ENCODE peak calls at places on chromosomes 16 and 17, in four cellular contexts. M is GM12878, R is H1, G is K562. X is an unnamed sample.

GRCh38 chr17:20994779-20995149 is 48.0 kb downstream of the USP22 start:
- DNase-seq in R (no peak), G (no peak), M (no peak), X (no peak)

GRCh38 chr16:57530104-57530522 is 6.3 kb downstream of the CCDC102A start:
- DNase-seq in R (no peak), G (peak), M (no peak), X (peak)

GRCh38 chr17:64130559-64131001 is 636 bp upstream of the ERN1 start:
- DNase-seq in G (no peak), R (no peak), M (peak), X (no peak)

GRCh38 chr17:28849281-28849680 is 5.5 kb upstream of the ERAL1 start:
- DNase-seq in G (peak), M (no peak), R (no peak), X (no peak)

GRCh38 chr16:48831081-48831722 is 221.2 kb upstream of the N4BP1 start:
- DNase-seq in M (no peak), R (no peak), G (peak), X (peak)

GRCh38 chr17:12743046-12743445 is 46.3 kb upstream of the ARHGAP44 start:
- DNase-seq in G (no peak), R (no peak), M (no peak), X (no peak)

GRCh38 chr17:76659928-76660614 is 16.5 kb upstream of the ST6GALNAC1 start:
- DNase-seq in R (no peak), G (peak), M (no peak), X (no peak)

GRCh38 chr16:28936784-28937155 is 5.0 kb downstream of the CD19 start:
- DNase-seq in R (no peak), G (no peak), M (no peak), X (no peak)

GRCh38 chr16:29743827-29744531 is 1.8 kb downstream of the C16orf54 start:
- DNase-seq in G (no peak), M (no peak), R (no peak), X (no peak)

GRCh38 chr17:41800601-41801373 is 11.0 kb downstream of the P3H4 start:
- DNase-seq in R (peak), G (peak), M (no peak), X (peak)

GRCh38 chr17:82003411-82004381 is 19.0 kb downstream of the CENPX start:
- DNase-seq in G (no peak), R (no peak), M (no peak), X (peak)

GRCh38 chr17:48543854-48544355 is 1.0 kb downstream of the HOXB2 start:
- DNase-seq in R (no peak), G (no peak), M (no peak), X (no peak)

GRCh38 chr17:17146791-17147406 is 59.2 kb downstream of the PLD6 start:
- DNase-seq in G (peak), M (no peak), R (no peak), X (peak)

GRCh38 chr16:15988268-15989013 is 39.0 kb downstream of the ABCC1 start:
- DNase-seq in R (no peak), G (peak), M (no peak), X (no peak)

GRCh38 chr17:57195790-57196460 is 60.4 kb upstream of the MSI2 start:
- DNase-seq in R (no peak), G (no peak), M (no peak), X (no peak)
- TF ChIP-seq HDAC6 in R (no peak), G (no peak), M (no peak), X (no peak)

GRCh38 chr16:5621826-5622225 is 524.2 kb upstream of the EEF2KMT start:
- DNase-seq in R (no peak), G (no peak), M (no peak), X (no peak)

GRCh38 chr16:5619314-5619713 is 521.7 kb upstream of the EEF2KMT start:
- DNase-seq in R (no peak), G (no peak), M (no peak), X (no peak)

GRCh38 chr16:5616841-5617240 is 519.2 kb upstream of the EEF2KMT start:
- DNase-seq in G (no peak), R (no peak), M (no peak), X (no peak)

DNA sequence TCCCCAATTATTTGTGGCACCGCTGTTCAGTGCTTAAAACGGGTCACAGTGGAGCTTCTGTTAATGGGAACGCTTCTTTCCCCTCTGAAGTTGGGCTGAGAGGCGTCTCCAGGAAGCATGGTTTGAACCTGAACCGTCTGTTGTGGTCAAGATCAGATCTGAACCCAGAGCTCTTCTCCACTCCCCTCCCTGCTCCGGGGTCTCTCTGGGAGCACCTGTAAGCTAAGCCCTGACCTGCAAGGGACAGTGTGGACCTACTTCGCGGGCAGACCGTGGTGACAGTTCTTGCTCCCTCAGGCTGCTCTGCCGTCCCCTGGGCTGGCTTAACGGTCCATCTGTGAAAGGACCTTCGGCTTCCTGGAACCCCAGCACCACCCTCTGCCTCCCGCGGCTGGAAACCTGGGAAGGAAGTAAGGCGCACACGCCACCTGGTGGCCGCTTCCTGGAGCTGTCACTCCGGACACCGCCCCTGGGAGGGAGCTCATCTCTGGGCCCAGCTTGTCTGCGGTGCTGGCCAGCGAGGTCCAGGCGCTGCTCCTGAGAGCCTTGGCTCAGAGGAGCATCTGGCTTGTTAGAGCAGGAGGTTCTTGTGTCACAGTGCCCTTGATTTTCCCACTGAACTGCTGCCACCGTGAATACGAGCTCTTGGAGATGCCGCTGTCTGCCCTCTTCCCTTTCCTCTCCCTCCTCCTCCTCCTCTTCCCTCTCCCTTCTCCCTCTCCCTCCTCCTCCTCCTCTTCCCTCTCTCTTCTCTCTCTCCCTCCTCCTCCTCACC is 518.5 kb upstream of the EEF2KMT start:
- DNase-seq in M (no peak), G (peak), R (peak), X (peak)
- TF ChIP-seq HDAC6 in M (no peak), G (no peak), R (no peak), X (no peak)

DNA sequence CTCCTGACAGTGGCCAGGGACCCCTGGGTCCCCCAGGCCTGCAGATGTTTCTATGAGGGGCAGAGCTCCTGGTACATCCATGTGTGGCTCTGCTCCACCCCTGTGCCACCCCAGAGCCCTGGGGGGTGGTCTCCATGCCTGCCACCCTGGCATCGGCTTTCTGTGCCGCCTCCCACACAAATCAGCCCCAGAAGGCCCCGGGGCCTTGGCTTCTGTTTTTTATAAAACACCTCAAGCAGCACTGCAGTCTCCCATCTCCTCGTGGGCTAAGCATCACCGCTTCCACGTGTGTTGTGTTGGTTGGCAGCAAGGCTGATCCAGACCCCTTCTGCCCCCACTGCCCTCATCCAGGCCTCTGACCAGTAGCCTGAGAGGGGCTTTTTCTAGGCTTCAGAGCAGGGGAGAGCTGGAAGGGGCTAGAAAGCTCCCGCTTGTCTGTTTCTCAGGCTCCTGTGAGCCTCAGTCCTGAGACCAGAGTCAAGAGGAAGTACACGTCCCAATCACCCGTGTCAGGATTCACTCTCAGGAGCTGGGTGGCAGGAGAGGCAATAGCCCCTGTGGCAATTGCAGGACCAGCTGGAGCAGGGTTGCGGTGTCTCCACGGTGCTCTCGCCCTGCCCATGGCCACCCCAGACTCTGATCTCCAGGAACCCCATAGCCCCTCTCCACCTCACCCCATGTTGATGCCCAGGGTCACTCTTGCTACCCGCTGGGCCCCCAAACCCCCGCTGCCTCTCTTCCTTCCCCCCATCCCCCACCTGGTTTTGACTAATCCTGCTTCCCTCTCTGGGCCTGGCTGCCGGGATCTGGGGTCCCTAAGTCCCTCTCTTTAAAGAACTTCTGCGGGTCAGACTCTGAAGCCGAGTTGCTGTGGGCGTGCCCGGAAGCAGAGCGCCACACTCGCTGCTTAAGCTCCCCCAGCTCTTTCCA is 25.1 kb downstream of the C1QTNF1 start:
- DNase-seq in R (no peak), M (no peak), G (no peak), X (no peak)
- TF ChIP-seq HDAC6 in R (no peak), M (no peak), G (no peak), X (no peak)

DNA sequence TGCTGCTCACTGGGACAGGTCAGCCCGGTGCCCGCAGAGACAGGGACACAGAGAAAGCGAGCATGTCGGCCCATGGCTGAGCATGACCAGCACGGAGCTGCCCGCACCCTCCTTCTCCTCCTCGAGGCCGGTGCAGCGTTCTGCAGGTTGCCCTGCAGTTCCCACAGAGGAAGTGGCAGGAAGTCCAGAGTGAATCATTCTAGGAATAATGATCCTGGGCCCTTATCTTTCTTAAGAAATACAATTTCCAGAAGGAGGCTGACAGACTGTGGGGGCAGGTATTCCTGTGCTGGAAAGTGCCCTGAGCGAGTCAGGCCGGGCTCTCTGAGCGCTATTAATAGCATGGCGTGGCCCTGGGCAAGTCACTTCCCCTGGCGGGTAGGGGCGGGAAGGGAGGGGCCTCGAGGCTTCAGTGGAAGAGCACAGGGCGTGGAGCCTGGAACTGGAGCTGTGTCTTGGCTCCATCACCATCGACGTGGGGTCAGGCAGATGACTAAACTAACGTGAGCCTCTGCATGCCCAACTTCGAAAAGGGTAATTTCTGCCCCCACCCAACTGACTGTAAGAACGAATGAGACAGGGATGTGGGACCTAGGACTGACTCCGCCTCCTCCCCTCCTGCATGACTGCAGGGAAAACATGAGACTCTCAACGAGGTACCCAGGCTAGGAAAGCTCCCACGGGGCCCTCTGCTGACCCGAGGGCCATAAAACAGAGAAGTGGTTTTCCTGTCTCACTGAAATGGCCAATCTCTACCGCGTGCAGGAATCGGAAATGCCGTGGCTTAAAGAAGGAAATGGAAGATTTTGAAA is 9.8 kb downstream of the TMEM204 start:
- DNase-seq in G (peak), R (no peak), M (peak), X (peak)
- TF ChIP-seq HDAC6 in G (no peak), R (no peak), M (no peak), X (no peak)

GRCh38 chr16:10675861-10676260 is 18.9 kb downstream of the TEKT5 start:
- DNase-seq in R (no peak), G (no peak), M (no peak), X (no peak)
- TF ChIP-seq HDAC6 in R (no peak), G (no peak), M (no peak), X (no peak)

DNA sequence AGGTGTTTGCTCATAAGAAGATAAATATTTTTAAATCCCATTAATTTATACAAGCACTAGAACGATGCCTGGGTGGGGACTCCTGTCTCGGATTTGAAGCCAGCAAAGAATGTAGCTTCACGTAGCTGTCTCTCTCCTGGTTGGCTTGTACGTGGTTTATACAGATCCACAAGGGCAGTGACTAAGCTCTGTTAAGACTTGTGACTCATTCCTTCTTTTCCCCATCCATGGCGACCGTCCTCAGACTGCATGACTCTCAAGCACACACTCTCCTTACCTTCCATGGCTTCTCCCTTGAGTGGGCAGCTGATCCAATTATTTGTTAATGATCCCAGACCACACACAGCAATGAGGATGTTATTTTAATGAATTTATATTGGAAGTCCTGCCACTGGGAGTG is 679.7 kb upstream of the SOX9 start:
- DNase-seq in M (no peak), R (no peak), G (no peak), X (no peak)
- TF ChIP-seq HDAC6 in M (no peak), R (no peak), G (no peak), X (no peak)

GRCh38 chr16:46787909-46788308 is 39.8 kb upstream of the MYLK3 start:
- DNase-seq in R (no peak), M (peak), G (no peak), X (no peak)

GRCh38 chr16:46793841-46794240 is 37.1 kb downstream of the C16orf87 start:
- DNase-seq in G (no peak), M (no peak), R (no peak), X (no peak)

GRCh38 chr16:46789075-46789474 is 40.9 kb upstream of the MYLK3 start:
- DNase-seq in M (no peak), R (no peak), G (no peak), X (peak)

GRCh38 chr16:46790599-46791270 is 40.2 kb downstream of the C16orf87 start:
- DNase-seq in M (no peak), G (peak), R (no peak), X (peak)

GRCh38 chr16:46789499-46790414 is 41.2 kb downstream of the C16orf87 start:
- DNase-seq in G (peak), R (peak), M (peak), X (peak)
- TF ChIP-seq HDAC6 in G (no peak), R (no peak), M (no peak), X (no peak)

GRCh38 chr17:44971776-44972483 is 3.8 kb upstream of the C1QL1 start:
- DNase-seq in R (no peak), M (no peak), G (no peak), X (no peak)
- TF ChIP-seq HDAC6 in R (no peak), M (no peak), G (no peak), X (no peak)

GRCh38 chr16:67951485-67951884 is 7.6 kb upstream of the LCAT start:
- DNase-seq in G (no peak), M (no peak), R (no peak), X (no peak)
- TF ChIP-seq HDAC6 in G (no peak), M (no peak), R (no peak), X (no peak)